ENCODE peak calls at places on chromosomes 12 and 14, in nine cellular contexts. One of them, this sample, is unnamed.

GRCh38 chr12:457676-458075 is 2.1 kb upstream of the B4GALNT3 start:
- DNase-seq in HCT116: no peak
- DNase-seq in mammary epithelial cell: no peak
- DNase-seq in CD8-positive, alpha-beta T cell: no peak
- DNase-seq in RWPE2: no peak
- DNase-seq in fibroblast of lung: no peak
- DNase-seq in heart left ventricle: no peak
- DNase-seq in A673: no peak
- DNase-seq in Caco-2: no peak
- DNase-seq in this sample: no peak

GRCh38 chr12:93136243-93137015 is 207.3 kb upstream of the EEA1 start:
- DNase-seq in RWPE2: no peak
- DNase-seq in HCT116: no peak
- DNase-seq in fibroblast of lung: no peak
- DNase-seq in Caco-2: no peak
- DNase-seq in mammary epithelial cell: no peak
- DNase-seq in heart left ventricle: no peak
- DNase-seq in CD8-positive, alpha-beta T cell: no peak
- DNase-seq in A673: no peak
- DNase-seq in this sample: no peak

GRCh38 chr12:49264466-49264872 is 413 bp upstream of the TUBA1C start:
- DNase-seq in HCT116: no peak
- DNase-seq in Caco-2: no peak
- DNase-seq in A673: peak; percentile 51
- DNase-seq in heart left ventricle: no peak
- DNase-seq in RWPE2: no peak
- DNase-seq in mammary epithelial cell: no peak
- DNase-seq in CD8-positive, alpha-beta T cell: no peak
- DNase-seq in fibroblast of lung: peak; percentile 54
- DNase-seq in this sample: no peak

GRCh38 chr12:102973583-102973982 is 16.1 kb downstream of the ASCL1 start:
- DNase-seq in Caco-2: no peak
- DNase-seq in A673: no peak
- DNase-seq in fibroblast of lung: no peak
- DNase-seq in heart left ventricle: no peak
- DNase-seq in CD8-positive, alpha-beta T cell: no peak
- DNase-seq in HCT116: no peak
- DNase-seq in RWPE2: no peak
- DNase-seq in mammary epithelial cell: no peak
- DNase-seq in this sample: no peak

GRCh38 chr14:37150414-37150813 is 22.0 kb downstream of the SLC25A21 start:
- DNase-seq in heart left ventricle: no peak
- DNase-seq in fibroblast of lung: peak; percentile 34
- DNase-seq in CD8-positive, alpha-beta T cell: no peak
- DNase-seq in Caco-2: peak; percentile 48
- DNase-seq in mammary epithelial cell: peak; percentile 36
- DNase-seq in HCT116: no peak
- DNase-seq in RWPE2: no peak
- DNase-seq in A673: peak; percentile 75
- DNase-seq in this sample: no peak

GRCh38 chr12:92539966-92540791 is 162.6 kb upstream of the PLEKHG7 start:
- DNase-seq in HCT116: no peak
- DNase-seq in CD8-positive, alpha-beta T cell: no peak
- DNase-seq in RWPE2: no peak
- DNase-seq in heart left ventricle: peak; percentile 36
- DNase-seq in A673: peak; percentile 59
- DNase-seq in mammary epithelial cell: no peak
- DNase-seq in fibroblast of lung: no peak
- DNase-seq in Caco-2: no peak
- DNase-seq in this sample: peak; percentile 48

GRCh38 chr12:7907009-7907408 is 29.0 kb downstream of the SLC2A3 start:
- DNase-seq in mammary epithelial cell: no peak
- DNase-seq in HCT116: peak; percentile 56
- DNase-seq in RWPE2: no peak
- DNase-seq in Caco-2: peak; percentile 96
- DNase-seq in CD8-positive, alpha-beta T cell: no peak
- DNase-seq in fibroblast of lung: peak; percentile 62
- DNase-seq in heart left ventricle: no peak
- DNase-seq in A673: peak; percentile 73
- DNase-seq in this sample: no peak

GRCh38 chr12:26567126-26567525 is 265.9 kb downstream of the ITPR2 start:
- DNase-seq in HCT116: no peak
- DNase-seq in fibroblast of lung: peak; percentile 1
- DNase-seq in heart left ventricle: no peak
- DNase-seq in A673: no peak
- DNase-seq in CD8-positive, alpha-beta T cell: no peak
- DNase-seq in RWPE2: no peak
- DNase-seq in Caco-2: no peak
- DNase-seq in mammary epithelial cell: no peak
- DNase-seq in this sample: no peak

GRCh38 chr12:89225808-89226368 is 126.4 kb downstream of the DUSP6 start:
- DNase-seq in HCT116: peak; percentile 97
- DNase-seq in Caco-2: peak; percentile 70
- DNase-seq in mammary epithelial cell: peak; percentile 99
- DNase-seq in A673: peak; percentile 51
- DNase-seq in heart left ventricle: peak; percentile 9
- DNase-seq in RWPE2: peak; percentile 57
- DNase-seq in fibroblast of lung: peak; percentile 87
- DNase-seq in CD8-positive, alpha-beta T cell: no peak
- DNase-seq in this sample: peak; percentile 72

GRCh38 chr12:87687362-87687761 is 341.8 kb downstream of the C12orf50 start:
- DNase-seq in mammary epithelial cell: no peak
- DNase-seq in HCT116: no peak
- DNase-seq in Caco-2: no peak
- DNase-seq in CD8-positive, alpha-beta T cell: no peak
- DNase-seq in heart left ventricle: no peak
- DNase-seq in A673: no peak
- DNase-seq in RWPE2: no peak
- DNase-seq in fibroblast of lung: peak; percentile 74
- DNase-seq in this sample: peak; percentile 74

GRCh38 chr12:16361142-16361783 is 13.8 kb downstream of the MGST1 start:
- DNase-seq in Caco-2: no peak
- DNase-seq in fibroblast of lung: no peak
- DNase-seq in RWPE2: no peak
- DNase-seq in HCT116: no peak
- DNase-seq in A673: peak; percentile 55
- DNase-seq in CD8-positive, alpha-beta T cell: no peak
- DNase-seq in heart left ventricle: no peak
- DNase-seq in mammary epithelial cell: no peak
- DNase-seq in this sample: no peak

GRCh38 chr12:28023156-28023887 is 50.8 kb upstream of the PTHLH start:
- DNase-seq in CD8-positive, alpha-beta T cell: no peak
- DNase-seq in A673: peak; percentile 55
- DNase-seq in fibroblast of lung: peak; percentile 96
- DNase-seq in HCT116: peak; percentile 53
- DNase-seq in RWPE2: no peak
- DNase-seq in mammary epithelial cell: peak; percentile 97
- DNase-seq in heart left ventricle: no peak
- DNase-seq in Caco-2: no peak
- DNase-seq in this sample: no peak

GRCh38 chr12:78442454-78442801 is 422.1 kb upstream of the SYT1 start:
- DNase-seq in CD8-positive, alpha-beta T cell: no peak
- DNase-seq in heart left ventricle: no peak
- DNase-seq in fibroblast of lung: peak; percentile 64
- DNase-seq in HCT116: no peak
- DNase-seq in A673: no peak
- DNase-seq in mammary epithelial cell: no peak
- DNase-seq in Caco-2: no peak
- DNase-seq in RWPE2: no peak
- DNase-seq in this sample: no peak

DNA sequence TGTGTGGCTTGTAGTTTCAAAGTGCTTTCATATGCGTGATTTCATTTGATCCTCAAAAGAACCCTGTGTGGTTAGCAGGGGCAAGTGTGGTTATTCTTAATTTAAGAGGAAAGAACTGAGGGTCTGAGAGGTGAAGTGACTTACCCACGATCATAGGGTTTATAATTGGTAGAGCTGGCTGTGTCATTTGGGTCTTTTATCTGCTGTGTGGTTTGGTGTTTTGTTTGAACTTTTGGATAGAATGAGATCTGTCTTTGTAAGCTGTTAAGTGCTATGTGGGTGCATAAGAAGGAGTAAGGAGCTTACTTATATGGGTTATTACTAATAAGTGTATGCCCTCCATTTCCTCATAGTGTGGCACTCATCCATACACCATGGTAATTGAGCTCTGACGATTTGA is 190.0 kb downstream of the CACNA1C start:
- DNase-seq in A673: no peak
- DNase-seq in HCT116: no peak
- DNase-seq in fibroblast of lung: no peak
- DNase-seq in Caco-2: no peak
- DNase-seq in mammary epithelial cell: no peak
- DNase-seq in RWPE2: no peak
- DNase-seq in heart left ventricle: no peak
- DNase-seq in CD8-positive, alpha-beta T cell: no peak
- DNase-seq in this sample: no peak
- H3K4me1 ChIP-seq in A673: peaks cover 10% of the 10 kb centered on the region
- H3K4me1 ChIP-seq in HCT116: peaks cover 11% of the 10 kb centered on the region
- H3K4me1 ChIP-seq in fibroblast of lung: peaks cover 25% of the 10 kb centered on the region
- H3K4me1 ChIP-seq in Caco-2: no peaks in the 10 kb centered on the region
- H3K4me1 ChIP-seq in mammary epithelial cell: peaks cover 5% of the 10 kb centered on the region
- H3K4me1 ChIP-seq in RWPE2: no peaks in the 10 kb centered on the region
- H3K4me1 ChIP-seq in heart left ventricle: peaks cover 40% of the 10 kb centered on the region
- H3K4me1 ChIP-seq in CD8-positive, alpha-beta T cell: no peaks in the 10 kb centered on the region
- H3K4me1 ChIP-seq in this sample: no peaks in the 10 kb centered on the region

GRCh38 chr12:109130297-109130696 is 13.9 kb downstream of the ACACB start:
- DNase-seq in fibroblast of lung: no peak
- DNase-seq in mammary epithelial cell: no peak
- DNase-seq in HCT116: no peak
- DNase-seq in CD8-positive, alpha-beta T cell: no peak
- DNase-seq in A673: no peak
- DNase-seq in RWPE2: no peak
- DNase-seq in heart left ventricle: no peak
- DNase-seq in Caco-2: no peak
- DNase-seq in this sample: no peak

GRCh38 chr12:109131522-109132050 is 15.2 kb downstream of the ACACB start:
- DNase-seq in RWPE2: no peak
- DNase-seq in fibroblast of lung: no peak
- DNase-seq in heart left ventricle: peak; percentile 38
- DNase-seq in mammary epithelial cell: no peak
- DNase-seq in HCT116: no peak
- DNase-seq in A673: no peak
- DNase-seq in CD8-positive, alpha-beta T cell: no peak
- DNase-seq in Caco-2: no peak
- DNase-seq in this sample: peak; percentile 70

GRCh38 chr12:109137055-109137454 is 20.7 kb downstream of the ACACB start:
- DNase-seq in RWPE2: no peak
- DNase-seq in fibroblast of lung: no peak
- DNase-seq in CD8-positive, alpha-beta T cell: no peak
- DNase-seq in mammary epithelial cell: no peak
- DNase-seq in HCT116: no peak
- DNase-seq in Caco-2: no peak
- DNase-seq in heart left ventricle: no peak
- DNase-seq in A673: no peak
- DNase-seq in this sample: no peak

GRCh38 chr12:109130755-109131521 is 14.6 kb downstream of the ACACB start:
- DNase-seq in fibroblast of lung: no peak
- DNase-seq in Caco-2: no peak
- DNase-seq in heart left ventricle: peak; percentile 82
- DNase-seq in HCT116: peak; percentile 10
- DNase-seq in RWPE2: no peak
- DNase-seq in CD8-positive, alpha-beta T cell: no peak
- DNase-seq in mammary epithelial cell: no peak
- DNase-seq in A673: no peak
- DNase-seq in this sample: peak; percentile 97

DNA sequence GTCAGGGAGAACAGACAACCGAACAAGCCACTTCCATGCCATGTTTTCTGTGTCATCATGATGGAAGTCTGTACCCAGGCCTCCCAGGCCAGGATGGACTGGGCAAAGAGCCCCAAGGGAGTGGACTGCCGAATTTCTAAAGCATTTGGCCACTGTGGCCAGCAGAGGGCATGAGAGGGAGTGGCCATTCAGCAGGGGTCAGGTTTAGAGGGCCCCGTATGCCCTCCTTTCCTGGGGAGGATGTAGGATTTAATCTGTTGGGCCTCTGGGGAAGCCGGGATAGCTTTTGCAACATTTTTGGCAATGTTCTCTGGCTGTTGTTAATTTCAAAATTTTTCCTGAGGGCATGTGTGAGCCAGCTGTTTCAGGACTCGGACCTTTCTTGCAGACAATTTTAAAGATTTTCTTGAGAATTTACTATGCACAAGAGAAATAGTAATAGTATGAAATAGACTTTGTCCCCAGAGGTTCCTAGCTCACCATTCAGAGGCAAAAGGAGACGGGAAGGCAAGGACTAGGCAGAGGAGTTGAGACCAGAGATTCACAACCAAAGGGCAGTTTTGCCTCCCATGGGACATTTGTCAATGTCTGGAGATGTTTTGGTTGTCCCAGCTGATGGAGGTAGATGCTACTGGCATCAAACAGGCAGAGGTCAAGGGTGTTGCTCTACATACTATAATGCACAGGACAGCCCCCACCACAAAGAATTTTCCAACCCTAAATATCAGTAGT is 18.0 kb downstream of the ACACB start:
- DNase-seq in HCT116: peak; percentile 27
- DNase-seq in CD8-positive, alpha-beta T cell: no peak
- DNase-seq in A673: no peak
- DNase-seq in Caco-2: peak; percentile 58
- DNase-seq in fibroblast of lung: no peak
- DNase-seq in mammary epithelial cell: peak; percentile 3
- DNase-seq in RWPE2: no peak
- DNase-seq in heart left ventricle: no peak
- DNase-seq in this sample: peak; percentile 30
- TF ChIP-seq CTCF in HCT116: peak; percentile 79
- TF ChIP-seq CTCF in CD8-positive, alpha-beta T cell: no peak
- TF ChIP-seq CTCF in A673: peak; percentile 41
- TF ChIP-seq CTCF in Caco-2: peak; percentile 76
- TF ChIP-seq CTCF in fibroblast of lung: peak; percentile 70
- TF ChIP-seq CTCF in mammary epithelial cell: peak; percentile 66
- TF ChIP-seq CTCF in RWPE2: peak; percentile 68
- TF ChIP-seq CTCF in heart left ventricle: peak; percentile 47
- TF ChIP-seq CTCF in this sample: no peak

GRCh38 chr12:69265205-69265604 is 25.8 kb downstream of the CPSF6 start:
- DNase-seq in heart left ventricle: no peak
- DNase-seq in mammary epithelial cell: no peak
- DNase-seq in Caco-2: no peak
- DNase-seq in A673: no peak
- DNase-seq in CD8-positive, alpha-beta T cell: no peak
- DNase-seq in HCT116: no peak
- DNase-seq in fibroblast of lung: no peak
- DNase-seq in RWPE2: no peak
- DNase-seq in this sample: no peak
- H3K36me3 ChIP-seq in heart left ventricle: peaks cover 87% of the 10 kb centered on the region
- H3K36me3 ChIP-seq in mammary epithelial cell: peaks cover 26% of the 10 kb centered on the region
- H3K36me3 ChIP-seq in Caco-2: no peaks in the 10 kb centered on the region
- H3K36me3 ChIP-seq in A673: peaks cover 79% of the 10 kb centered on the region
- H3K36me3 ChIP-seq in CD8-positive, alpha-beta T cell: peaks cover 30% of the 10 kb centered on the region
- H3K36me3 ChIP-seq in HCT116: peaks cover 47% of the 10 kb centered on the region
- H3K36me3 ChIP-seq in fibroblast of lung: peaks cover 11% of the 10 kb centered on the region
- H3K36me3 ChIP-seq in RWPE2: peaks cover 98% of the 10 kb centered on the region
- H3K36me3 ChIP-seq in this sample: peaks cover 12% of the 10 kb centered on the region

DNA sequence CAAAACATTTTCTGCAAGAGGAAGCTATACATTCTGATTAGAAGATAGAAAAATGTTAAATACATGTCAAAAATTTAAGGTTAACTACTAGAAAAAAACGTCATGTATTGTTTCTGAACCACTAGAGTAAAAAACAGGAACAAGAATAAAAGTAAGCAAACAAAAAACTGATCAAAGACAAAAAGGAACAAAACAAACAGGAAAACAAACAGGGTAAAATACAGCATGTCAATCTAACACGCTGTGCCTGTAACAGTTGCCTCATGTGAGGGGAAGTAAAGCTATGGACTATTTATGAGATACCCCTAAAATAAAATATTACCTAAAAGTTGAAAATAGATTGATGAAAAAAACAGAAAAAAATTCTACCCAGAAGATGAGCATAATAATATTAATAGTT is 43.9 kb downstream of the EGLN3 start:
- DNase-seq in heart left ventricle: no peak
- DNase-seq in Caco-2: no peak
- DNase-seq in RWPE2: no peak
- DNase-seq in HCT116: no peak
- DNase-seq in A673: no peak
- DNase-seq in fibroblast of lung: no peak
- DNase-seq in CD8-positive, alpha-beta T cell: no peak
- DNase-seq in mammary epithelial cell: no peak
- DNase-seq in this sample: no peak
- H3K4me1 ChIP-seq in heart left ventricle: no peaks in the 10 kb centered on the region
- H3K4me1 ChIP-seq in Caco-2: peaks cover 16% of the 10 kb centered on the region
- H3K4me1 ChIP-seq in RWPE2: no peaks in the 10 kb centered on the region
- H3K4me1 ChIP-seq in HCT116: no peaks in the 10 kb centered on the region
- H3K4me1 ChIP-seq in A673: no peaks in the 10 kb centered on the region
- H3K4me1 ChIP-seq in fibroblast of lung: no peaks in the 10 kb centered on the region
- H3K4me1 ChIP-seq in CD8-positive, alpha-beta T cell: no peaks in the 10 kb centered on the region
- H3K4me1 ChIP-seq in mammary epithelial cell: no peaks in the 10 kb centered on the region
- H3K4me1 ChIP-seq in this sample: no peaks in the 10 kb centered on the region

This sample was measured in thyroid gland.